ENCODE peak calls at places on chromosomes 2 and 18, in four cellular contexts. One of them, this sample, is unnamed.

GRCh38 chr2:77977486-77978063 is 455.4 kb upstream of the LRRTM4 start:
- DNase-seq in stimulated activated CD8-positive, alpha-beta memory T cell treated with anti-CD3 and anti-CD28 coated beads, Interleukin-7, amount 100 ng/mL, for 4 hours: no peak
- DNase-seq in epithelial cell of esophagus: no peak
- DNase-seq in astrocyte: no peak
- DNase-seq in this sample: no peak

GRCh38 chr2:31319391-31320175 is 85.6 kb downstream of the EHD3 start:
- DNase-seq in stimulated activated CD8-positive, alpha-beta memory T cell treated with anti-CD3 and anti-CD28 coated beads, Interleukin-7, amount 100 ng/mL, for 4 hours: no peak
- DNase-seq in epithelial cell of esophagus: no peak
- DNase-seq in astrocyte: no peak
- DNase-seq in this sample: peak

GRCh38 chr2:225354281-225354774 is 45.2 kb upstream of the NYAP2 start:
- DNase-seq in stimulated activated CD8-positive, alpha-beta memory T cell treated with anti-CD3 and anti-CD28 coated beads, Interleukin-7, amount 100 ng/mL, for 4 hours: no peak
- DNase-seq in epithelial cell of esophagus: peak
- DNase-seq in astrocyte: peak
- DNase-seq in this sample: peak

GRCh38 chr2:20652141-20652540 is 1.2 kb upstream of the HS1BP3 start:
- DNase-seq in stimulated activated CD8-positive, alpha-beta memory T cell treated with anti-CD3 and anti-CD28 coated beads, Interleukin-7, amount 100 ng/mL, for 4 hours: no peak
- DNase-seq in epithelial cell of esophagus: no peak
- DNase-seq in astrocyte: no peak
- DNase-seq in this sample: no peak

GRCh38 chr18:39602112-39602511 is 2036.5 kb upstream of the CELF4 start:
- DNase-seq in stimulated activated CD8-positive, alpha-beta memory T cell treated with anti-CD3 and anti-CD28 coated beads, Interleukin-7, amount 100 ng/mL, for 4 hours: no peak
- DNase-seq in epithelial cell of esophagus: no peak
- DNase-seq in astrocyte: no peak
- DNase-seq in this sample: no peak

GRCh38 chr2:199589303-199589702 is 131.6 kb upstream of the SATB2 start:
- DNase-seq in stimulated activated CD8-positive, alpha-beta memory T cell treated with anti-CD3 and anti-CD28 coated beads, Interleukin-7, amount 100 ng/mL, for 4 hours: no peak
- DNase-seq in epithelial cell of esophagus: no peak
- DNase-seq in astrocyte: peak
- DNase-seq in this sample: no peak

GRCh38 chr2:237652181-237652580 is 24.8 kb downstream of the LRRFIP1 start:
- DNase-seq in stimulated activated CD8-positive, alpha-beta memory T cell treated with anti-CD3 and anti-CD28 coated beads, Interleukin-7, amount 100 ng/mL, for 4 hours: no peak
- DNase-seq in epithelial cell of esophagus: no peak
- DNase-seq in astrocyte: no peak
- DNase-seq in this sample: no peak

GRCh38 chr2:112803691-112804521 is 19.6 kb upstream of the IL1A start:
- DNase-seq in stimulated activated CD8-positive, alpha-beta memory T cell treated with anti-CD3 and anti-CD28 coated beads, Interleukin-7, amount 100 ng/mL, for 4 hours: no peak
- DNase-seq in epithelial cell of esophagus: peak
- DNase-seq in astrocyte: peak
- DNase-seq in this sample: peak

GRCh38 chr2:11855120-11855760 is 108.8 kb downstream of the LPIN1 start:
- DNase-seq in stimulated activated CD8-positive, alpha-beta memory T cell treated with anti-CD3 and anti-CD28 coated beads, Interleukin-7, amount 100 ng/mL, for 4 hours: no peak
- DNase-seq in epithelial cell of esophagus: no peak
- DNase-seq in astrocyte: no peak
- DNase-seq in this sample: no peak

GRCh38 chr2:58664523-58665155 is 423.5 kb upstream of the FANCL start:
- DNase-seq in stimulated activated CD8-positive, alpha-beta memory T cell treated with anti-CD3 and anti-CD28 coated beads, Interleukin-7, amount 100 ng/mL, for 4 hours: no peak
- DNase-seq in epithelial cell of esophagus: peak
- DNase-seq in astrocyte: no peak
- DNase-seq in this sample: no peak

GRCh38 chr2:105755895-105756294 is 11.2 kb downstream of the NCK2 start:
- DNase-seq in stimulated activated CD8-positive, alpha-beta memory T cell treated with anti-CD3 and anti-CD28 coated beads, Interleukin-7, amount 100 ng/mL, for 4 hours: no peak
- DNase-seq in epithelial cell of esophagus: peak
- DNase-seq in astrocyte: no peak
- DNase-seq in this sample: no peak

This sample was measured in iris pigment epithelial cell.